ENCODE peak calls at places on chromosomes 12 and 14, in ten cellular contexts. W, T, S, Y, A, X, F, M, P and Z are unnamed samples. For H3K4me1, the result is how much of the 10 kb centered on the place peaks cover.

GRCh38 chr12:13889913-13890312 is 91.5 kb downstream of the GRIN2B start:
- DNase-seq in A (no peak), X (no peak), F (no peak), P (no peak), M (no peak), Y (no peak), T (no peak), W (no peak), S (no peak), Z (no peak)

GRCh38 chr14:99001241-99001640 is 270.8 kb downstream of the BCL11B start:
- DNase-seq in S (no peak), P (no peak), X (no peak), F (no peak), M (no peak), W (no peak), T (no peak), A (no peak), Y (no peak), Z (no peak)

GRCh38 chr14:102986810-102987579 is 64.5 kb downstream of the AMN start:
- DNase-seq in M (no peak), F (peak), S (no peak), P (no peak), Y (no peak), X (no peak), A (no peak), T (no peak), W (no peak), Z (no peak)

GRCh38 chr12:52575256-52575655 is 1.6 kb upstream of the KRT74 start:
- DNase-seq in T (no peak), F (no peak), Y (no peak), P (no peak), M (no peak), W (no peak), A (no peak), X (no peak), S (peak), Z (no peak)

GRCh38 chr12:90585640-90586304 is 369.2 kb downstream of the CCER1 start:
- DNase-seq in T (no peak), Y (no peak), S (no peak), W (no peak), F (no peak), X (no peak), A (no peak), P (no peak), M (no peak), Z (no peak)

GRCh38 chr14:96255501-96256366 is at the start of gene BDKRB1:
- DNase-seq in F (no peak), X (no peak), W (no peak), Y (no peak), P (no peak), S (no peak), A (no peak), T (no peak), M (no peak), Z (no peak)

GRCh38 chr12:87254371-87255030 is 774.7 kb downstream of the C12orf50 start:
- DNase-seq in W (no peak), P (no peak), X (no peak), Y (no peak), T (no peak), A (no peak), M (no peak), S (no peak), F (no peak), Z (no peak)

GRCh38 chr12:2719405-2719804 is 75.4 kb upstream of the FKBP4 start:
- DNase-seq in W (no peak), T (no peak), M (no peak), S (no peak), F (no peak), X (no peak), Y (no peak), P (no peak), A (no peak), Z (no peak)

GRCh38 chr12:17618831-17619230 is 471.2 kb downstream of the RERGL start:
- DNase-seq in M (no peak), X (no peak), F (no peak), W (no peak), A (no peak), T (no peak), P (no peak), S (no peak), Y (no peak), Z (no peak)

GRCh38 chr12:27703720-27704452 is 6.7 kb upstream of the MRPS35 start:
- DNase-seq in F (peak), X (peak), M (peak), Y (peak), S (no peak), P (peak), T (peak), A (peak), W (peak), Z (peak)

GRCh38 chr12:42946776-42947435 is 357.4 kb upstream of the PRICKLE1 start:
- DNase-seq in S (no peak), M (no peak), Y (no peak), T (no peak), F (no peak), P (no peak), W (no peak), A (no peak), X (no peak), Z (no peak)

GRCh38 chr12:117967512-117967911 is 1.3 kb downstream of the KSR2 start:
- DNase-seq in M (no peak), W (no peak), P (no peak), X (no peak), S (no peak), T (no peak), A (no peak), Y (no peak), F (no peak), Z (no peak)

GRCh38 chr12:124646385-124647230 is 79.2 kb upstream of the NCOR2 start:
- DNase-seq in A (no peak), P (peak), T (no peak), Y (no peak), W (no peak), X (no peak), M (no peak), S (peak), F (peak), Z (no peak)

GRCh38 chr12:75086086-75087038 is 123.3 kb downstream of the KCNC2 start:
- DNase-seq in M (no peak), T (no peak), P (no peak), Y (no peak), A (no peak), X (no peak), S (no peak), F (no peak), W (peak), Z (no peak)

GRCh38 chr12:105523164-105524057 is 192.9 kb downstream of the C12orf75 start:
- DNase-seq in W (peak), A (peak), T (peak), S (peak), M (no peak), F (peak), Y (no peak), X (peak), P (no peak), Z (no peak)

GRCh38 chr12:32535260-32535999 is 136.1 kb downstream of the FGD4 start:
- DNase-seq in M (peak), W (peak), S (peak), F (peak), T (peak), X (peak), A (peak), Y (peak), P (no peak), Z (peak)

GRCh38 chr12:27297576-27297975 is 35.1 kb upstream of the BMAL2 start:
- DNase-seq in M (no peak), F (no peak), X (no peak), S (no peak), T (no peak), Y (no peak), W (no peak), P (no peak), A (no peak), Z (no peak)

GRCh38 chr14:29442720-29443119 is 484.9 kb downstream of the PRKD1 start:
- DNase-seq in W (no peak), M (peak), P (no peak), A (no peak), F (no peak), Y (no peak), X (no peak), T (no peak), S (no peak), Z (peak)

GRCh38 chr12:65074932-65075331 is 46.2 kb downstream of the WIF1 start:
- DNase-seq in S (no peak), X (no peak), Y (peak), M (peak), A (no peak), T (no peak), F (no peak), P (peak), W (no peak), Z (peak)

GRCh38 chr12:713281-713875 is 39.0 kb upstream of the WNK1 start:
- DNase-seq in F (no peak), P (no peak), X (no peak), S (no peak), A (no peak), W (no peak), T (no peak), M (no peak), Y (no peak), Z (no peak)

GRCh38 chr12:60101715-60102114 is 505.9 kb downstream of the SLC16A7 start:
- DNase-seq in F (no peak), X (no peak), A (no peak), P (no peak), T (no peak), M (no peak), S (no peak), W (no peak), Y (no peak), Z (no peak)

GRCh38 chr12:27635349-27635972 is 60.8 kb upstream of the REP15 start:
- DNase-seq in F (no peak), X (no peak), P (peak), A (peak), T (no peak), S (no peak), W (peak), M (peak), Y (peak), Z (peak)

GRCh38 chr12:117679776-117680175 is 289.0 kb downstream of the KSR2 start:
- DNase-seq in W (no peak), X (no peak), T (no peak), F (no peak), Y (no peak), P (no peak), A (no peak), M (no peak), S (no peak), Z (no peak)

GRCh38 chr14:65131176-65131765 is 29.0 kb upstream of the MAX start:
- DNase-seq in A (no peak), F (no peak), S (no peak), T (no peak), M (no peak), Y (no peak), X (no peak), W (no peak), P (no peak), Z (peak)

GRCh38 chr12:30795660-30796507 is 41.1 kb upstream of the CAPRIN2 start:
- DNase-seq in X (peak), A (peak), P (no peak), M (peak), F (peak), T (peak), S (peak), W (peak), Y (peak), Z (peak)

GRCh38 chr12:19121449-19122018 is 8.0 kb upstream of the PLEKHA5 start:
- DNase-seq in F (no peak), Y (no peak), P (no peak), X (no peak), M (no peak), A (no peak), T (no peak), S (no peak), W (no peak), Z (no peak)

GRCh38 chr14:31934767-31935266 is 142.3 kb upstream of the ARHGAP5 start:
- DNase-seq in T (no peak), S (no peak), A (peak), Y (peak), F (no peak), W (peak), P (no peak), X (peak), M (peak), Z (peak)

GRCh38 chr12:34203866-34204620 is 181.7 kb downstream of the ALG10 start:
- DNase-seq in S (no peak), X (no peak), W (no peak), F (no peak), A (no peak), P (no peak), T (no peak), M (no peak), Y (no peak), Z (no peak)

GRCh38 chr12:26770239-26771070 is 62.5 kb downstream of the ITPR2 start:
- DNase-seq in W (no peak), P (no peak), A (no peak), T (no peak), S (no peak), Y (no peak), M (no peak), F (no peak), X (no peak), Z (peak)

GRCh38 chr12:52401526-52401925 is 4.6 kb downstream of the KRT82 start:
- DNase-seq in W (no peak), X (no peak), M (no peak), Y (no peak), P (no peak), F (no peak), A (no peak), T (no peak), S (no peak), Z (no peak)

GRCh38 chr12:2891240-2892053 is 756 bp downstream of the TULP3 start:
- DNase-seq in T (peak), W (peak), F (peak), S (peak), A (peak), X (peak), M (peak), Y (peak), P (peak), Z (peak)

GRCh38 chr12:75953312-75953906 is 78.2 kb downstream of the PHLDA1 start:
- DNase-seq in A (no peak), Y (peak), X (no peak), M (no peak), W (no peak), T (no peak), P (no peak), S (no peak), F (no peak), Z (no peak)

GRCh38 chr12:10331642-10332239 is 24.1 kb downstream of the KLRD1 start:
- DNase-seq in S (no peak), A (peak), T (no peak), W (no peak), M (peak), Y (peak), X (no peak), F (no peak), P (peak), Z (peak)

GRCh38 chr12:116707751-116708150 is 30.1 kb downstream of the SPRING1 start:
- DNase-seq in A (no peak), Y (no peak), P (no peak), M (peak), F (no peak), S (no peak), X (no peak), T (no peak), W (no peak), Z (no peak)

GRCh38 chr14:99747582-99748330 is 45.5 kb upstream of the EML1 start:
- DNase-seq in F (no peak), S (no peak), Y (no peak), P (no peak), W (no peak), A (no peak), T (no peak), M (no peak), X (no peak), Z (no peak)

GRCh38 chr14:93894992-93895391 is 32.2 kb upstream of the FAM181A start:
- DNase-seq in F (no peak), T (no peak), A (peak), P (no peak), W (no peak), M (no peak), S (no peak), Y (no peak), X (no peak), Z (no peak)

GRCh38 chr14:68951800-68952540 is 27.1 kb downstream of the ACTN1 start:
- DNase-seq in Y (no peak), A (peak), X (peak), F (peak), P (no peak), T (no peak), S (no peak), M (no peak), W (no peak), Z (no peak)

GRCh38 chr12:6478406-6478805 is 7.9 kb upstream of the VAMP1 start:
- DNase-seq in X (no peak), S (no peak), M (no peak), F (no peak), T (no peak), A (no peak), Y (no peak), P (no peak), W (no peak), Z (no peak)

GRCh38 chr14:24308342-24309124 is 756 bp upstream of the CIDEB start:
- DNase-seq in S (no peak), X (no peak), P (no peak), F (no peak), M (no peak), Y (no peak), A (no peak), W (no peak), T (no peak), Z (no peak)
- H3K4me1 ChIP-seq in S (under half), X (under half), P (under half), F (under half), M (under half), Y (under half), A (under half), W (half or more), T (under half), Z (under half)

DNA sequence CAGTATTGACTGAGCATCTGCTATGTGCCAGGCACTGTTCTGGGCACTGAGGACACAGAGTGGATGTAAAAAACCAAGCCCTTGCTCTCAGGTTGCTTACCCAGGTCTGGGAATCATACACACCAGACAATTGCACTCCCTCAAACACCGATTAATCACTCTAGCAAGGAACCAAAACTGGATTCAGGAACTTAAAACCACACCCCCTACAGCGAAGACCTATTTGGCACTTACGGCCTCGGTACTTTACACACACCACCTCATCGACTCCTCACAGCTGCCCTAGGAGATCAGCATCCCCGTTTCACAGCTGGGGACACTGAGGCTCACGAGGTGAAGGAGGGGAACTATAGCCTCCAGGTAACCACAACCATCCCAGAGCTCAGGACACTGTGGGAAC is 1.6 kb downstream of the GLTP start:
- DNase-seq in A (no peak), S (no peak), X (no peak), P (no peak), T (no peak), W (no peak), F (no peak), M (no peak), Y (no peak), Z (no peak)
- H3K27ac ChIP-seq in A (no peak), S (peak), X (no peak), P (no peak), T (no peak), W (no peak), F (no peak), M (no peak), Y (no peak), Z (no peak)

GRCh38 chr12:11753826-11754225 is 104.4 kb downstream of the ETV6 start:
- DNase-seq in P (no peak), F (no peak), M (no peak), W (no peak), T (no peak), A (no peak), S (no peak), X (no peak), Y (no peak), Z (no peak)
- H3K4me1 ChIP-seq in P (under half), F (under half), M (half or more), W (under half), T (under half), A (under half), S (under half), X (under half), Y (under half), Z (under half)

GRCh38 chr14:20610002-20610765 is 19.0 kb upstream of the RNASE12 start:
- DNase-seq in S (peak), X (peak), W (peak), P (peak), T (peak), A (peak), M (peak), F (peak), Y (peak), Z (peak)
- H3K27ac ChIP-seq in S (peak), X (no peak), W (peak), P (no peak), T (peak), A (no peak), M (no peak), F (no peak), Y (peak), Z (no peak)

DNA sequence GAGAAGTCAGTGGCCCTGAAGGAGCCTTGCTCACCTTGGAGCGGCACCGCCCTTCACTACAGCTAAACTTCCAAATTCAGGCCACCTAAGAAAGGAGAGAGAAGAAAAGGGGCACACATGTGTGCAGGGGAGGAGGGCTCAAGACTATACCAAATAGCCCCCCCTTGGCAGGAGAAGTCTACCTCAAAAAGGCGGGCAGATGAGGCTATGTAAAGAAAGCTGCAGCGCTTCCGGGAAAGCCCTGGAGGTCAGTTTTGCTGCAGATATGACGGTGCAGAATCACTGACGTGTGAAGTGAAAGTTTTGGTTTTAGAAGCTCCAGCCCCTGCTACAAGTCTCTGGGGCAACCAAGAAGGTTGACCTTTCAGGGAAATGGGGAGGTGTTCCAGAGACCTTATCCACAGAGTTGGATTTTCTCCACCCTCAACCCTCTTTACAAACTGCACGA is 48.2 kb upstream of the PNMA1 start:
- DNase-seq in F (no peak), S (no peak), X (no peak), T (no peak), M (peak), A (no peak), P (peak), W (peak), Y (no peak), Z (peak)
- H3K4me1 ChIP-seq in F (under half), S (half or more), X (under half), T (under half), M (under half), A (under half), P (half or more), W (half or more), Y (half or more), Z (under half)

DNA sequence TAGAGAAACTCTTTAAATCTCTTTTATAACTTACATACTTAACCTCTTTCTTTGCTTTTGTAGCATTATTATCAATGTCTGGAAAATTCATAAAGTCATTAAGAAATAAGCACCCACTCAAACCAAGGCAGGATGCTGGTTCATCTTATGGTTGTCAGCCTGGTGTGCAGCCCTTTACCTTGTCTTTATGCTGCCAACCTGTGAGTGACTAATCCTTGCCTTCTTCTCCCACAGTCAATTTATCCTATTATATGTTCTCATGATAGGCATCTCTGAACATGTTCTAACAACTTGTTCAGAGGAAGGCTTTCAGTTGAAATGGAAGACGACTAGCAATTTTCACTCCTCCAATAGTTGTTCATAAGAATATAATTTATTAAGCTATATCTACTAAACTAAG is 186.9 kb upstream of the CAND1 start:
- DNase-seq in F (no peak), A (no peak), X (no peak), W (no peak), S (no peak), T (no peak), P (no peak), M (no peak), Y (no peak), Z (no peak)
- H3K27ac ChIP-seq in F (no peak), A (no peak), X (no peak), W (no peak), S (no peak), T (no peak), P (no peak), M (no peak), Y (no peak), Z (no peak)